ENCODE peak calls at places on chromosomes 3 and 15, in ten cellular contexts. One of them, this sample, is unnamed.

GRCh38 chr3:117252208-117252607 is 542.6 kb downstream of the TUSC7 start:
- DNase-seq in nephron progenitor cell: no peak
- DNase-seq in HFFc6: no peak
- DNase-seq in LoVo: peak; percentile 5
- DNase-seq in SW 1271: no peak
- DNase-seq in PC-3: peak; percentile 55
- DNase-seq in cerebellar cortex: no peak
- DNase-seq in GOT3: no peak
- DNase-seq in AG08396: no peak
- DNase-seq in globus pallidus: no peak
- DNase-seq in this sample: no peak

GRCh38 chr3:39410893-39411292 is 4.4 kb downstream of the RPSA start:
- DNase-seq in globus pallidus: no peak
- DNase-seq in SW 1271: no peak
- DNase-seq in GOT3: no peak
- DNase-seq in AG08396: no peak
- DNase-seq in LoVo: no peak
- DNase-seq in cerebellar cortex: no peak
- DNase-seq in HFFc6: no peak
- DNase-seq in nephron progenitor cell: no peak
- DNase-seq in PC-3: no peak
- DNase-seq in this sample: no peak

GRCh38 chr3:76369170-76369569 is 583.8 kb upstream of the ZNF717 start:
- DNase-seq in AG08396: peak; percentile 3
- DNase-seq in SW 1271: peak; percentile 0
- DNase-seq in nephron progenitor cell: no peak
- DNase-seq in HFFc6: no peak
- DNase-seq in PC-3: peak; percentile 46
- DNase-seq in GOT3: no peak
- DNase-seq in LoVo: no peak
- DNase-seq in cerebellar cortex: no peak
- DNase-seq in globus pallidus: peak; percentile 65
- DNase-seq in this sample: no peak

GRCh38 chr3:188037116-188037718 is 116.7 kb upstream of the LPP start:
- DNase-seq in AG08396: no peak
- DNase-seq in globus pallidus: no peak
- DNase-seq in PC-3: peak; percentile 65
- DNase-seq in GOT3: no peak
- DNase-seq in HFFc6: peak; percentile 25
- DNase-seq in LoVo: peak; percentile 60
- DNase-seq in SW 1271: peak; percentile 33
- DNase-seq in cerebellar cortex: peak; percentile 68
- DNase-seq in nephron progenitor cell: peak; percentile 15
- DNase-seq in this sample: peak; percentile 61

GRCh38 chr15:98775498-98776230 is 127.3 kb downstream of the IGF1R start:
- DNase-seq in LoVo: no peak
- DNase-seq in cerebellar cortex: no peak
- DNase-seq in PC-3: no peak
- DNase-seq in GOT3: no peak
- DNase-seq in AG08396: no peak
- DNase-seq in globus pallidus: no peak
- DNase-seq in HFFc6: no peak
- DNase-seq in nephron progenitor cell: no peak
- DNase-seq in SW 1271: no peak
- DNase-seq in this sample: no peak

GRCh38 chr15:88613074-88613944 is 7.8 kb upstream of the AEN start:
- DNase-seq in HFFc6: peak; percentile 40
- DNase-seq in nephron progenitor cell: no peak
- DNase-seq in PC-3: no peak
- DNase-seq in AG08396: peak; percentile 41
- DNase-seq in SW 1271: peak; percentile 65
- DNase-seq in globus pallidus: no peak
- DNase-seq in LoVo: no peak
- DNase-seq in GOT3: no peak
- DNase-seq in cerebellar cortex: peak; percentile 57
- DNase-seq in this sample: peak; percentile 88

GRCh38 chr3:195005251-195005620 is 265.7 kb downstream of the XXYLT1 start:
- DNase-seq in cerebellar cortex: no peak
- DNase-seq in SW 1271: no peak
- DNase-seq in nephron progenitor cell: no peak
- DNase-seq in GOT3: no peak
- DNase-seq in AG08396: no peak
- DNase-seq in LoVo: no peak
- DNase-seq in globus pallidus: no peak
- DNase-seq in PC-3: no peak
- DNase-seq in HFFc6: no peak
- DNase-seq in this sample: no peak

GRCh38 chr3:60133269-60133877 is 1083.5 kb upstream of the CFAP20DC start:
- DNase-seq in HFFc6: no peak
- DNase-seq in cerebellar cortex: no peak
- DNase-seq in SW 1271: no peak
- DNase-seq in globus pallidus: no peak
- DNase-seq in LoVo: no peak
- DNase-seq in nephron progenitor cell: no peak
- DNase-seq in PC-3: no peak
- DNase-seq in GOT3: no peak
- DNase-seq in AG08396: no peak
- DNase-seq in this sample: no peak

GRCh38 chr15:99250494-99251435 is 516 bp upstream of the LRRC28 start:
- DNase-seq in PC-3: peak; percentile 99
- DNase-seq in AG08396: peak; percentile 98
- DNase-seq in LoVo: peak; percentile 99
- DNase-seq in GOT3: peak; percentile 92
- DNase-seq in SW 1271: peak; percentile 99
- DNase-seq in nephron progenitor cell: peak; percentile 98
- DNase-seq in globus pallidus: peak; percentile 99
- DNase-seq in HFFc6: peak; percentile 98
- DNase-seq in cerebellar cortex: peak; percentile 100
- DNase-seq in this sample: peak; percentile 99

GRCh38 chr15:51094606-51095569 is at the start of gene TNFAIP8L3:
- DNase-seq in cerebellar cortex: no peak
- DNase-seq in HFFc6: no peak
- DNase-seq in AG08396: peak; percentile 73
- DNase-seq in GOT3: no peak
- DNase-seq in globus pallidus: no peak
- DNase-seq in SW 1271: no peak
- DNase-seq in LoVo: peak; percentile 32
- DNase-seq in PC-3: no peak
- DNase-seq in nephron progenitor cell: peak; percentile 66
- DNase-seq in this sample: peak; percentile 46

This sample was measured in H9.